ENCODE peak calls at places on chromosomes 11 and 22, in eight cellular contexts. Q, C, R, A, W, F, P and S are unnamed samples.

GRCh38 chr22:44497218-44497903 is 672 bp downstream of the RTL6 start:
- DNase-seq in W (peak; percentile 18), R (peak; percentile 66), A (peak; percentile 16), P (no peak), C (peak; percentile 61), F (no peak), Q (no peak), S (no peak)

GRCh38 chr11:72081184-72081644 is 564 bp downstream of the LRRC51 start:
- DNase-seq in W (no peak), A (no peak), F (no peak), P (no peak), C (no peak), Q (no peak), R (no peak), S (no peak)

GRCh38 chr11:933936-934335 is 8.3 kb downstream of the AP2A2 start:
- DNase-seq in P (no peak), C (no peak), Q (no peak), R (no peak), F (no peak), A (no peak), W (no peak), S (no peak)

GRCh38 chr11:9956483-9956882 is 292.6 kb downstream of the SWAP70 start:
- DNase-seq in W (no peak), P (no peak), C (no peak), A (no peak), Q (no peak), R (no peak), F (no peak), S (no peak)

GRCh38 chr11:104161751-104162450 is 2.0 kb downstream of the PDGFD start:
- DNase-seq in Q (peak; percentile 73), C (no peak), R (no peak), F (no peak), W (no peak), A (no peak), P (no peak), S (no peak)

GRCh38 chr11:126718319-126718718 is 282.3 kb downstream of the KIRREL3 start:
- DNase-seq in A (no peak), C (no peak), R (no peak), Q (no peak), P (no peak), F (no peak), W (no peak), S (no peak)

GRCh38 chr11:64571410-64572091 is 19.5 kb upstream of the SLC22A12 start:
- DNase-seq in C (no peak), A (no peak), P (no peak), Q (no peak), F (no peak), W (peak; percentile 61), R (no peak), S (peak; percentile 91)

GRCh38 chr11:62400760-62401159 is 18.1 kb upstream of the SCGB1A1 start:
- DNase-seq in W (peak; percentile 73), F (no peak), C (peak; percentile 84), P (peak; percentile 94), A (no peak), Q (peak; percentile 97), R (no peak), S (no peak)

GRCh38 chr22:38016182-38017078 is 32.1 kb upstream of the SOX10 start:
- DNase-seq in C (no peak), R (no peak), A (peak; percentile 74), Q (no peak), W (peak; percentile 52), F (no peak), P (no peak), S (no peak)

GRCh38 chr11:8604078-8604723 is 10.2 kb upstream of the STK33 start:
- DNase-seq in F (peak; percentile 99), R (no peak), C (no peak), Q (peak; percentile 99), W (peak; percentile 67), A (peak; percentile 53), P (peak; percentile 74), S (peak; percentile 79)

GRCh38 chr11:18563090-18563730 is 25.3 kb downstream of the UEVLD start:
- DNase-seq in A (no peak), C (no peak), Q (peak; percentile 29), P (no peak), R (no peak), F (no peak), W (no peak), S (no peak)

GRCh38 chr11:64223001-64223651 is 2.9 kb downstream of the TRPT1 start:
- DNase-seq in C (no peak), W (no peak), Q (no peak), F (no peak), R (peak; percentile 52), A (no peak), P (peak; percentile 20), S (no peak)

GRCh38 chr22:41762980-41763779 is 37.3 kb upstream of the CCDC134 start:
- DNase-seq in P (no peak), W (peak; percentile 44), F (no peak), A (peak; percentile 16), Q (no peak), C (no peak), R (no peak), S (no peak)

GRCh38 chr22:29670615-29671014 is 49.2 kb upstream of the CABP7 start:
- DNase-seq in A (no peak), F (no peak), P (no peak), W (no peak), R (no peak), C (no peak), Q (no peak), S (no peak)

GRCh38 chr22:49996532-49997220 is 15.9 kb downstream of the IL17REL start:
- DNase-seq in R (no peak), F (no peak), P (no peak), W (peak; percentile 11), C (peak; percentile 59), A (no peak), Q (no peak), S (no peak)

DNA sequence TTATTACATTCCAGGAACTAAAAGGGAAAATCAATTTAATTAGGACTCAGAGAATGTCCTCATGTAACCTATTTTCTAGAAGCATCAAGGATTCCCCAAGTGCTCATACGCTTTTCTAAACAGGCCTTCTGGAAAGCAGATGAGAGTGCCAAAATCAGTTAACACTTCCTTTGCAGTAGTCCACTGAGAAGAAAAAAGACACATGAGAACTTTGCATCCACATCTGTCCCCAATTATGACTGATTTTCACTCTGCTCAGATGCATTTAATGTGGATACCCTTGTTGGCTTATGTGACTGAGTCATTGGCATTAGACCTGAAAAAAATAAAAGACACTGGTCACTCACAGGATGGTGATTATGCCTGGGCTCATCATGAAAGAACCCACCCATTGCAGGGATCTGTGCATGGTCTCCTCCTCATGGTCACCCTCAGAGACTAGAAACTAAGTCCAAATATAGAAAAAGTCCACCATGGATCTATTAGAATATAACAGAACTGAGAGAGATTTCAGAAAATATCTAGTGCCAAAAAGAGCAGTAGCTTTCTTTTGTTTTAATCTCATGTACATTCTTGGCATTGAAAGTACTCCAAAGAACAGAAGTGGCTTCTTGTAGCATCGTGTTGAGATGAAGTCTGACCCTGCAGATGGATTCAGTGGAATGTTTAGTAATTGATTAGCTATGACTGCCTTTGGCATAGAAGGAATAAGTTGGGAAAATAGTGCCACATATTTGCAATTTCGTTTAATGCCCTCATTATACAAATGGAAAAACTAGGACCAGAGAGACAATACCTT is 48.8 kb upstream of the FIBIN start:
- DNase-seq in F (no peak), Q (peak; percentile 68), P (no peak), C (no peak), R (no peak), W (no peak), A (no peak), S (no peak)
- H3K4me1 ChIP-seq in F (no peaks in the 10 kb centered on the region), Q (peaks cover 65% of the 10 kb centered on the region), P (peaks cover 9% of the 10 kb centered on the region), C (no peaks in the 10 kb centered on the region), R (no peaks in the 10 kb centered on the region), W (peaks cover 3% of the 10 kb centered on the region), A (no peaks in the 10 kb centered on the region), S (peaks cover 30% of the 10 kb centered on the region)

GRCh38 chr22:23183107-23183698 is 2.9 kb downstream of the BCR start:
- DNase-seq in R (no peak), P (no peak), Q (peak; percentile 55), C (peak; percentile 56), F (no peak), W (peak; percentile 52), A (peak; percentile 79), S (peak; percentile 76)

GRCh38 chr22:23184100-23184763 is 3.9 kb downstream of the BCR start:
- DNase-seq in F (no peak), C (no peak), P (no peak), Q (no peak), W (no peak), A (no peak), R (no peak), S (no peak)

GRCh38 chr22:23187201-23187600 is 6.9 kb downstream of the BCR start:
- DNase-seq in Q (no peak), C (peak; percentile 5), W (no peak), A (peak; percentile 45), R (no peak), F (no peak), P (no peak), S (no peak)

GRCh38 chr22:23182289-23183106 is 2.2 kb downstream of the BCR start:
- DNase-seq in P (no peak), C (peak; percentile 34), W (no peak), A (peak; percentile 68), F (no peak), R (no peak), Q (peak; percentile 33), S (no peak)

DNA sequence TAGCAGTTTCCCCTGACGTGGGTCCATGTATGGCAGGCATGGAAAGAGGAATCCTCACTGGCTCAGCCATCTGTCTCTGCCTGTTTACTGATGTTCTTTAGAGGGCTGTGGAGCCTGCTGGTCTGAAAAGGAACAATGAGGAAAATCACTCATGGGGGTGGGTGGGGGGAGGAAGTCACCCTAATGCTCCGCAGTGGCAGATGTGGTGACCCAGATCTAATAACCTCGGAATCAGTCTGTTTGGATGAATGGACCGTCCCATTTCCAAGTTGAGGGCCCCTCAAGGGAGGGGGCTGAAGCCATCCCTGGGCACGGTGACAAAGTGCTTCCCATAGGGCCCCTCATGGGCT is 4.4 kb downstream of the BCR start:
- DNase-seq in R (no peak), Q (no peak), W (no peak), C (no peak), P (no peak), A (no peak), F (no peak), S (no peak)
- H3K4me1 ChIP-seq in R (no peaks in the 10 kb centered on the region), Q (peaks cover 33% of the 10 kb centered on the region), W (peaks cover 44% of the 10 kb centered on the region), C (peaks cover 30% of the 10 kb centered on the region), P (no peaks in the 10 kb centered on the region), A (peaks cover 47% of the 10 kb centered on the region), F (peaks cover 20% of the 10 kb centered on the region), S (no peaks in the 10 kb centered on the region)

DNA sequence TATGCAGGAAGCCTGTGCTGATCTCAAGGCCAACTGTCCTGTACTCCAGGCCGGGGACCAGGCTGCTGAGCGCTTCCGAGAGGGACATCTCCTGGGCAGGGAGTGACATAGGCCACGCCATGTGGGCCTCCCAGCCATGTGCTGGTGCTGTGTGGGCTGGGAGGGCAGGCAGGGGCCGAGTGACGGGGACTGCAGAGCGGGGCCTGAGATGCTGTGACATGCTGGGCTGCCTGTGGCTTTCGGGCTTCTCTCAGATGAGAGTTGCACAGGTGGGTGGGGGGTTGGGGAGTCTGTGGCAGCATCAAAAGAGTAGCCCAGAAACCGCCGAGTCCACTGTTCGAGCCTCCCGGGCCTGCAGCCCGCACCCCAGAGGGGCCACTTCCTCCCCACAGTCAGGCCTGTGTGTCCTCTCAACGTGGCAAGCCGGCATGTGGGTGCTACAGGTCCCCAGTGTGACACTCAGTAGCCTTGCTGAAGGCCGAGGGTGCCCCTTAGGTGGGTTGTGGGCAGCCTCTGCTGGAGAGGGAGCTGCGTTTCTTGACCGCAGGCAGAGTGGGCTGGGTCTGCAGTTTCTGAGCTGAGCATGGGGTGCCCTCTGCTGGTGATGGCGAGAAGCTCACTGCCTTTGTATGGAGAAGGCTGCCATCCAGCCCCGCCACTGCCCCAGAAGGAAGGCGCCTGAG is 101.2 kb downstream of the BCR start:
- DNase-seq in C (peak; percentile 82), F (peak; percentile 51), A (peak; percentile 84), R (peak; percentile 84), Q (peak; percentile 86), P (peak; percentile 85), W (peak; percentile 88), S (peak; percentile 76)
- H3K4me1 ChIP-seq in C (peaks cover 23% of the 10 kb centered on the region), F (no peaks in the 10 kb centered on the region), A (peaks cover 30% of the 10 kb centered on the region), R (no peaks in the 10 kb centered on the region), Q (peaks cover 26% of the 10 kb centered on the region), P (no peaks in the 10 kb centered on the region), W (peaks cover 27% of the 10 kb centered on the region), S (peaks cover 45% of the 10 kb centered on the region)

GRCh38 chr11:116376054-116376453 is 396.7 kb downstream of the BUD13 start:
- DNase-seq in W (no peak), C (no peak), A (no peak), R (no peak), F (no peak), P (no peak), Q (no peak), S (no peak)
- H3K4me1 ChIP-seq in W (no peaks in the 10 kb centered on the region), C (no peaks in the 10 kb centered on the region), A (peaks cover 17% of the 10 kb centered on the region), R (no peaks in the 10 kb centered on the region), F (no peaks in the 10 kb centered on the region), P (no peaks in the 10 kb centered on the region), Q (no peaks in the 10 kb centered on the region), S (no peaks in the 10 kb centered on the region)